ENCODE peak calls at places on chromosomes 1 and 21, in nine cellular contexts. Z is PC-3, Q is OCI-LY7, S is right atrium auricular region, G is kidney, U is pancreas, H is IMR-90, L is left ventricle myocardium inferior, A is tibial artery. P is an unnamed sample.

GRCh38 chr1:112297536-112297935 is 98.5 kb upstream of the CTTNBP2NL start:
- DNase-seq in Q (no peak), L (no peak), H (peak), G (no peak), S (no peak), Z (no peak), A (no peak), U (no peak), P (no peak)

GRCh38 chr1:225318706-225319575 is 108.9 kb downstream of the LBR start:
- DNase-seq in A (no peak), G (no peak), H (peak), L (no peak), Z (peak), S (no peak), Q (peak), U (no peak), P (no peak)

GRCh38 chr1:24089743-24090555 is 22.0 kb downstream of the MYOM3 start:
- DNase-seq in A (no peak), H (no peak), L (peak), Z (no peak), Q (no peak), U (peak), G (peak), S (no peak), P (no peak)

GRCh38 chr1:202553560-202554038 is 156.7 kb downstream of the SYT2 start:
- DNase-seq in S (no peak), Z (no peak), A (no peak), H (peak), Q (peak), U (no peak), L (no peak), G (no peak), P (no peak)

GRCh38 chr1:12447301-12447700 is 170.7 kb downstream of the DHRS3 start:
- DNase-seq in L (no peak), Q (no peak), S (no peak), U (no peak), H (peak), Z (no peak), G (no peak), A (no peak), P (no peak)

GRCh38 chr21:39048574-39048973 is 134.7 kb downstream of the PSMG1 start:
- DNase-seq in Q (no peak), S (no peak), L (no peak), H (peak), A (no peak), Z (peak), U (no peak), G (no peak), P (no peak)

GRCh38 chr1:197320991-197321531 is 53.0 kb downstream of the CRB1 start:
- DNase-seq in A (no peak), G (no peak), H (peak), Z (peak), S (no peak), U (no peak), Q (no peak), L (no peak), P (no peak)

GRCh38 chr1:46547481-46548383 is 3.7 kb downstream of the KNCN start:
- DNase-seq in H (peak), Z (peak), L (no peak), A (no peak), Q (peak), G (peak), U (no peak), S (no peak), P (no peak)

GRCh38 chr1:208351838-208352237 is 107.7 kb upstream of the PLXNA2 start:
- DNase-seq in Z (no peak), G (no peak), H (no peak), A (no peak), Q (no peak), L (no peak), S (no peak), U (no peak), P (no peak)

GRCh38 chr1:181469829-181470228 is 13.5 kb upstream of the CACNA1E start:
- DNase-seq in U (no peak), A (no peak), Q (no peak), G (no peak), S (no peak), Z (peak), L (no peak), H (peak), P (no peak)

GRCh38 chr1:208270679-208271111 is 26.5 kb upstream of the PLXNA2 start:
- DNase-seq in H (no peak), A (no peak), S (no peak), G (no peak), U (no peak), L (no peak), Z (no peak), Q (no peak), P (no peak)

GRCh38 chr1:2428490-2428889 is 16.1 kb upstream of the PEX10 start:
- DNase-seq in Q (no peak), H (no peak), A (no peak), Z (no peak), S (no peak), L (no peak), G (no peak), U (no peak), P (no peak)

GRCh38 chr1:84436907-84437667 is 38.8 kb downstream of the DNASE2B start:
- DNase-seq in A (no peak), S (no peak), U (no peak), Q (peak), G (no peak), Z (no peak), L (no peak), H (no peak), P (no peak)

GRCh38 chr1:203649551-203650011 is 22.9 kb downstream of the ATP2B4 start:
- DNase-seq in A (no peak), H (no peak), U (no peak), G (no peak), L (no peak), Q (no peak), S (no peak), Z (no peak), P (no peak)

GRCh38 chr1:9766759-9767442 is 56.9 kb downstream of the CLSTN1 start:
- DNase-seq in Q (no peak), Z (peak), A (no peak), S (no peak), L (no peak), U (no peak), H (peak), G (no peak), P (no peak)

GRCh38 chr21:29303301-29303700 is 4.6 kb downstream of the BACH1 start:
- DNase-seq in G (no peak), Q (no peak), H (no peak), L (no peak), A (no peak), Z (no peak), S (no peak), U (no peak), P (no peak)
- H3K27ac ChIP-seq in G (no peak), Q (no peak), H (no peak), L (peak), A (no peak), Z (no peak), S (peak), U (no peak), P (no peak)

GRCh38 chr21:35988396-35989140 is 71.8 kb downstream of the SETD4 start:
- DNase-seq in Z (no peak), L (no peak), S (peak), Q (no peak), A (no peak), G (no peak), U (no peak), H (no peak), P (no peak)

GRCh38 chr21:35987475-35987874 is 72.9 kb downstream of the SETD4 start:
- DNase-seq in S (peak), U (no peak), Q (no peak), Z (no peak), H (no peak), G (no peak), L (no peak), A (no peak), P (no peak)

GRCh38 chr21:35991131-35991530 is 69.2 kb downstream of the SETD4 start:
- DNase-seq in Q (no peak), S (no peak), Z (no peak), A (no peak), L (no peak), U (no peak), H (no peak), G (no peak), P (no peak)

GRCh38 chr21:35990609-35991008 is 69.7 kb downstream of the SETD4 start:
- DNase-seq in Q (no peak), S (peak), G (no peak), Z (no peak), U (no peak), H (no peak), A (no peak), L (no peak), P (no peak)

DNA sequence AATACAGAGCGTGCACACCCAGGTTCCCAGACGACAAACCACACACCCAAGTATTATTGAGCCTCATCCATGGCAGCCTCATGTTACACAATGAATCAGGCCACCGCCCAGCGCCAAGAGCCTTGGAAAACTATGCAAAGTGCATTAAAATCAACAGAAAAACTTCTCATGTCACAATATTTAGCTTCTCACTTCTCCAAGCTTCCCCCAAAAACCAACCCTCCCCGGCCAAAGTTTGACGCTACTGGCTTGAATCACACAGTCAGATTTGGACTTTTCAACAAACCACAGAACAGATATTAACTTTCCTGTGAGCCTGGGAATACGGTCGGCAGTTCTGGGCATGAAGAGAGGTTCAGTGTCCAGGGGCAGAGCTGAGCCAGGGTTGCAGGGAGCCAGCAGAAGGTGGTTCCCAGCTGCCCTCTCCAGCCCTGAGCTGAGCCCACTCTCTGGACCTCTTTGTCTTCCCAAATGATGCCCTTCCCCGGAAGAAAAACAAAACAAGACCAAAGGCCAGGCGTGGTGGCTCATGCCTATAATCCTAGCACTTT is 71.1 kb downstream of the SETD4 start:
- DNase-seq in A (peak), L (no peak), Q (no peak), S (peak), G (no peak), H (no peak), Z (no peak), U (no peak), P (peak)
- H3K4me3 ChIP-seq in A (no peak), L (no peak), Q (no peak), S (no peak), G (no peak), H (no peak), Z (no peak), U (no peak), P (no peak)

GRCh38 chr1:116929961-116930592 is 20.4 kb downstream of the PTGFRN start:
- DNase-seq in S (peak), Q (no peak), U (no peak), Z (no peak), H (no peak), L (no peak), A (no peak), G (no peak), P (no peak)

GRCh38 chr1:116931016-116931918 is 21.6 kb downstream of the PTGFRN start:
- DNase-seq in Z (no peak), A (no peak), H (no peak), G (no peak), Q (no peak), U (no peak), S (peak), L (no peak), P (no peak)

GRCh38 chr1:116933586-116934515 is 24.1 kb downstream of the PTGFRN start:
- DNase-seq in Q (no peak), G (no peak), L (no peak), Z (no peak), A (no peak), H (no peak), U (no peak), S (peak), P (no peak)

DNA sequence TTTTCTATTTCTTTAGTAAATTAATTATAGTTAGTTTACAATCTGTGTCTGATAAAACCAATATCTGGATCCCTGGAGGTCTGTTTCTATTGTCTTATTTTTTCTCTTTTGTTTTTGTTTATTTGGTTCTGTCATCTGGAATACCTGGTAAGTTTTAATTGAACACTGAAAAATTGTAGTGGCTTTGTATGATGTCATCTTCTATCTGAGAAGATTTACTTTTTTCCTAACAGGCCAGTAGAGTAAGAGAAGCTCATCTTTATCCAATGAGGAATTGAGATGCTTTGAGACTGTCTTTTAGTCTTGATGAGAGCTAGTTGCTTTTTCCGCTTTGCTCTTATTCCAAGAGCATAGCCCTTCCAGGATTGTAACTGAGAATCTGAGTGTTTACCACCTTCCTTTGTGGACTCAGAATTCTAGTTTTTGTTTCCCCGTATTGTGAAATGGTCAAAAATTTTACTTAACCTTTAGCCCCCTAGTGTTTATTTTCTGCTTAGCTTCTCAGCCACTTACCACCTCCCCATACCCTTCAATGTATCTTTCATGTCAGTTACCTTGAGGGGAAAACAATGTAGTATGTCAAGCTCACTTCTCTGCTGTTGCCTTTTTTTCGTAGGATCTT is 25.0 kb downstream of the PTGFRN start:
- DNase-seq in G (no peak), H (no peak), Z (peak), S (no peak), A (no peak), Q (peak), L (no peak), U (no peak), P (no peak)
- TF ChIP-seq CTCF in G (no peak), H (no peak), Z (peak), S (peak), A (no peak), Q (peak), L (peak), U (no peak), P (no peak)

DNA sequence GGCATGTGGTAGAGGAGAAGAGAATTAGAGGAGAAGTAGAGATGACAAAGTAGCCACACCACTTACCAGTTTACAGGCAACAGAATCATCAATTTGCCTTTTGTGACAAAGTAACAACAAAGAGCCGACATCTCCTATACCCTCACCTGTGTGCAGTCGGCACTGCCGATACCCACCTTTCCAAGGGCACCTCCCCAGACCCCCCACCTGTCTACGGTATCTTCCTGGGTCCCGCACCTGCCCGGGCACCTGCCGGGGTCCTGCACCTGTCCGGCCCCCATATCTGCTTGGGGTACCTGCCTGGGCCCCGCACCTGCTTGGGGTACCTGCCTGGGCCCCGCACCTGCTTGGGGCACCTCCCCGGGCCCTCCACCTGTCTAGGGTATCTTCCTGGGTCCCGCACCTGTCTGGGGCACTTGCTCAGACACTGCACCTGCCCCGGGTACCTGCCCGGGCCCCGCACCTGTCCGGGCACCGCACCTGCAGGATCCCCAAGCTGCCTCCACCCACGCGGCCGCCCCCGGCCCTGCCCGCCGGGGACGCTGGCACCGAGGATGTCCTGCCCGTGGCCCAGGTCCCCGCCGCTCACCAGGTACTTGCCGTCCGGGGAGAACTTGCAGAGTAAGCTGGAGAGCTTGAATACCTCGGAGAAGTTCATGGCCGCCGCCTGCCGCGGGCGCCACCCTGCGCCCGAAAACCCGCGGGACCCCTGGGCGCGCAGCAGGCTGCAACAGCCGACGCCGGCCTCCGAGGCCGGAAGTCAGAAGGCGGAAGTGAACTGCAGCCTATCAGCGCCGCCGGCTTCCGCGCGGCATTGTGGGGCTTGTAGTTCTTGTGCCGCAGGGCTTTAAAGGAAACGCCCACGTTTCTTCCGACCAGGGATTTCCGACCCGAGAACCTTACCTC is at the start of gene WRAP73:
- DNase-seq in L (peak), Z (peak), H (peak), U (peak), A (peak), Q (peak), G (peak), S (peak), P (peak)
- H3K27ac ChIP-seq in L (peak), Z (no peak), H (peak), U (no peak), A (peak), Q (no peak), G (no peak), S (no peak), P (no peak)

GRCh38 chr1:87524021-87524754 is 195.5 kb downstream of the LMO4 start:
- DNase-seq in H (peak), L (peak), Q (no peak), S (no peak), A (no peak), Z (no peak), G (no peak), U (no peak), P (no peak)

GRCh38 chr1:87528754-87529517 is 200.3 kb downstream of the LMO4 start:
- DNase-seq in A (no peak), L (no peak), G (peak), S (no peak), U (no peak), Z (no peak), Q (no peak), H (no peak), P (no peak)

DNA sequence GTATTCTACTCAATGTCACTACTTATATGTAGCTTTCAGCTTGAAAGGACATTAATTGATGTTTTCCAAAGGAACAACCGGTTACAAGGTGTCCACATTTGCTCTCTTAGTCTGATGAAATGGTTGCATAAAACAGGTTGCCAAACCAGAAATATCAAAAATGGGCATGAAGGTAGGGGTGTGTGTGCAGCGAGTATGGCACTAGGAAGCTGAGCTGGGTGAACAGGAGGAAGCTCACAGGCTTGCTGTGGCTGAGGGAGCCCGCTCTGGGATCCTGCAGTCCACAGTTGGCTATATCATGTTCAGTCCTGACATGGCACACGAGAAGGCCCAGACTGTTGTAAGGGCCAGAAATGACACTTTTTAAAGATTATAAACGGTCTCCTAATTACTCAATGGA is 201.4 kb downstream of the LMO4 start:
- DNase-seq in H (no peak), U (no peak), G (no peak), A (no peak), Q (no peak), S (no peak), Z (no peak), L (no peak), P (no peak)
- H3K4me3 ChIP-seq in H (no peak), U (no peak), G (no peak), A (no peak), Q (no peak), S (no peak), Z (no peak), L (no peak), P (no peak)

DNA sequence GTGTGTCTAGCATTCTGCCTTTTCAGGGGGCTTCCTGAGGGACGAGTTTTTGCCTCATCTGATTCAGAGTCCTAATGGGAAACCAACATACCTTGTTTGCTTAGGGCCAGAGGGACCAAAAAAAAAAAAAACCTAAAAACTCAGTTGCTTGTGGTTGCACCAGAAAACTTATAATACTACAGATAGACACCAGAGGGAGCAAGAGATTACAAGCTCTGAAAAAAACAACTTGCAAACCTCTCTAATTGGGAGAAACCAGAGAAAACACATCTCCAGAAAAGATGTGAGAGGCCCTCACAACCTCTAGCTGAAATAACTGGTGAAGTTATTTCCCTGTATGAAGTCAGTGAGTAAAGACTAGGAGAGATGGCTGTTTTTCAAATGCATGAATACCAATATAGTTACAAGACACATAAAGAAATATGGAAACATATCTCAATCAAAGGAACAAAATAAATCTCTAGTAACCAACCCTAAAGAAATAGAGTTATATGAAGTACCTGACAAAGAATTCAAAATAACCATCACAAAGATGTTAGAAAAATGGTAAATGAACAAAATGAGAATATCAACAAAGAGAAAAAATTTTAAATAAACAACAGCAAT is 233.7 kb upstream of the NFIA start:
- DNase-seq in A (no peak), G (no peak), H (peak), Q (peak), S (no peak), L (no peak), Z (peak), U (no peak), P (no peak)
- TF ChIP-seq CTCF in A (peak), G (peak), H (peak), Q (peak), S (peak), L (peak), Z (peak), U (peak), P (peak)

GRCh38 chr1:93705897-93706500 is 24.4 kb upstream of the BCAR3 start:
- DNase-seq in U (no peak), L (no peak), Z (peak), S (no peak), Q (peak), H (peak), G (no peak), A (no peak), P (no peak)
- H3K27ac ChIP-seq in U (no peak), L (no peak), Z (peak), S (no peak), Q (peak), H (no peak), G (no peak), A (no peak), P (no peak)

DNA sequence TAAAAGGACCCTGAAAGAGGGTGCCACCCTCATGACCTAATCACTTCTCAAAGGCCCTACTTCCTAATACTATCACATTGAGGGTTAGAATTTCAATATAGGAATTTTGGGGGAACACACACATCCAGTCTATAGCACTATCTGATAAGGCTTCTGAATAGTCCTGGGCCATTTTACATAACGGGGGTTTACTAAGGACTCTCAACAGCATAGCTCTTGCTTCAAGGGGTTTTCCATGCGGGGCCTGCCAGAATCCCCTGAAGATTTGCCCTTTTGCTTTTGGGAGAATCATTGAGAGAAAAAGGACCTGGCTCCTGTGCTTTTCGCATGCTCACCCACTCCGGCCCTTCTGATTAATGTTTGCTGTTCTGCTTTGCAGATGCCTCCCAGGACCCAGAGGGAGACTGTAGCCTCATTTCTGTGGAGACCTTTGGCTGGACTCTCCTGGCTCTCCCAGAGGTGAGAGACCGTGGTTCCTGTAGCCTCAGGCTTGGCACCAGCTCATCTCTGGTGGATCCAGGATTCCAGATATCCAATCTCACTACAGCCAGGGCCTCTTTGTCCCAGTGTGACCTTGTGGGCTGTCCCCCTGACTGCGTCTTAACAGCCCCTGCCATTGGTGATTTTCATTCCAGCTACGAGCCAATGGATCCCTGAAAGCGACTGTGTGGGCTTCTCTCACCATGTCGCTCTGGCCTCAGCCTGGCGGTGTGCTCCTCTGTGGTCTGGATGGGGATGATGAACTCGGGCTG is 72.6 kb downstream of the DDR2 start:
- DNase-seq in H (no peak), G (no peak), U (no peak), L (peak), Q (no peak), Z (no peak), A (no peak), S (no peak), P (no peak)
- H3K4me3 ChIP-seq in H (no peak), G (no peak), U (no peak), L (no peak), Q (no peak), Z (no peak), A (no peak), S (no peak), P (no peak)